ENCODE peak calls at places on chromosome 20, in nine cellular contexts. X, O, I, N, Y, M, P, A and S are unnamed samples.

GRCh38 chr20:53643031-53643832 is 49.6 kb upstream of the ZNF217 start:
- DNase-seq in X (no peak), O (peak), I (peak), N (no peak), Y (peak), M (peak), P (peak), A (no peak), S (peak)

GRCh38 chr20:59933296-59933848 is at the start of gene SYCP2:
- DNase-seq in X (peak), O (peak), I (no peak), N (peak), Y (peak), M (peak), P (peak), A (no peak), S (no peak)

GRCh38 chr20:37968726-37969401 is 64.4 kb downstream of the TTI1 start:
- DNase-seq in X (no peak), O (no peak), I (no peak), N (no peak), Y (no peak), M (no peak), P (no peak), A (no peak), S (peak)

GRCh38 chr20:21159658-21160380 is 33.9 kb downstream of the KIZ start:
- DNase-seq in X (no peak), O (no peak), I (no peak), N (no peak), Y (no peak), M (no peak), P (no peak), A (no peak), S (no peak)

GRCh38 chr20:9939231-9939630 is 95.6 kb upstream of the ANKEF1 start:
- DNase-seq in X (no peak), O (no peak), I (no peak), N (no peak), Y (no peak), M (no peak), P (no peak), A (no peak), S (no peak)

GRCh38 chr20:25315418-25316210 is 67.7 kb downstream of the PYGB start:
- DNase-seq in X (peak), O (no peak), I (no peak), N (no peak), Y (peak), M (peak), P (no peak), A (no peak), S (no peak)

GRCh38 chr20:5170341-5170740 is 43.5 kb downstream of the CDS2 start:
- DNase-seq in X (no peak), O (no peak), I (no peak), N (no peak), Y (no peak), M (no peak), P (no peak), A (no peak), S (no peak)

GRCh38 chr20:40728470-40728869 is 39.4 kb upstream of the MAFB start:
- DNase-seq in X (no peak), O (no peak), I (no peak), N (no peak), Y (no peak), M (no peak), P (no peak), A (no peak), S (no peak)

GRCh38 chr20:51447097-51447764 is 95.3 kb downstream of the NFATC2 start:
- DNase-seq in X (peak), O (peak), I (peak), N (peak), Y (peak), M (no peak), P (peak), A (peak), S (peak)

GRCh38 chr20:34872604-34873224 is at the start of gene GGT7:
- DNase-seq in X (peak), O (peak), I (peak), N (peak), Y (peak), M (peak), P (peak), A (peak), S (peak)

GRCh38 chr20:1467355-1468116 is 887 bp upstream of the NSFL1C start:
- DNase-seq in X (no peak), O (no peak), I (no peak), N (no peak), Y (peak), M (peak), P (peak), A (peak), S (no peak)

GRCh38 chr20:41587956-41588355 is 30.2 kb downstream of the CHD6 start:
- DNase-seq in X (no peak), O (no peak), I (no peak), N (no peak), Y (no peak), M (no peak), P (no peak), A (no peak), S (no peak)

GRCh38 chr20:11248691-11249178 is 574.9 kb upstream of the JAG1 start:
- DNase-seq in X (no peak), O (no peak), I (no peak), N (no peak), Y (no peak), M (no peak), P (no peak), A (no peak), S (no peak)

GRCh38 chr20:50301712-50302111 is 111.1 kb downstream of the CEBPB start:
- DNase-seq in X (no peak), O (no peak), I (no peak), N (no peak), Y (no peak), M (no peak), P (no peak), A (no peak), S (no peak)
- TF ChIP-seq CTCF in X (no peak), O (no peak), I (no peak), N (no peak), Y (no peak), M (no peak), P (no peak), A (no peak), S (no peak)

GRCh38 chr20:33489495-33490022 is 337 bp upstream of the CBFA2T2 start:
- DNase-seq in X (peak), O (peak), I (peak), N (peak), Y (peak), M (peak), P (peak), A (peak), S (peak)
- TF ChIP-seq POLR2A in X (peak), O (peak), I (peak), N (peak), Y (peak), M (peak), P (peak), A (peak), S (no peak)

GRCh38 chr20:44599715-44600114 is 17.3 kb downstream of the PKIG start:
- DNase-seq in X (no peak), O (no peak), I (no peak), N (no peak), Y (peak), M (no peak), P (no peak), A (no peak), S (no peak)

GRCh38 chr20:44598413-44599290 is 16.3 kb downstream of the PKIG start:
- DNase-seq in X (no peak), O (peak), I (no peak), N (peak), Y (peak), M (no peak), P (no peak), A (no peak), S (no peak)

GRCh38 chr20:44600301-44600700 is 17.9 kb downstream of the PKIG start:
- DNase-seq in X (no peak), O (no peak), I (no peak), N (no peak), Y (peak), M (no peak), P (no peak), A (no peak), S (peak)

GRCh38 chr20:44601801-44602204 is 19.4 kb downstream of the PKIG start:
- DNase-seq in X (peak), O (peak), I (no peak), N (peak), Y (peak), M (no peak), P (no peak), A (peak), S (peak)

GRCh38 chr20:44600758-44601562 is 18.6 kb downstream of the PKIG start:
- DNase-seq in X (peak), O (peak), I (no peak), N (no peak), Y (peak), M (no peak), P (no peak), A (no peak), S (peak)
- H3K4me3 ChIP-seq in X (no peak), O (peak), I (no peak), N (no peak), Y (no peak), M (no peak), P (no peak), A (no peak), S (no peak)

GRCh38 chr20:43686820-43687219 is 19.9 kb downstream of the MYBL2 start:
- DNase-seq in X (no peak), O (no peak), I (no peak), N (no peak), Y (no peak), M (no peak), P (no peak), A (no peak), S (no peak)

GRCh38 chr20:43680976-43681375 is 14.1 kb downstream of the MYBL2 start:
- DNase-seq in X (no peak), O (no peak), I (no peak), N (no peak), Y (no peak), M (no peak), P (no peak), A (no peak), S (no peak)

GRCh38 chr20:43681991-43682410 is 15.1 kb downstream of the MYBL2 start:
- DNase-seq in X (no peak), O (no peak), I (no peak), N (no peak), Y (peak), M (no peak), P (peak), A (no peak), S (no peak)

GRCh38 chr20:43681468-43681942 is 14.6 kb downstream of the MYBL2 start:
- DNase-seq in X (no peak), O (no peak), I (no peak), N (no peak), Y (peak), M (no peak), P (peak), A (no peak), S (no peak)

GRCh38 chr20:43682446-43682845 is 15.5 kb downstream of the MYBL2 start:
- DNase-seq in X (no peak), O (no peak), I (no peak), N (no peak), Y (peak), M (no peak), P (peak), A (no peak), S (no peak)
- TF ChIP-seq CTCF in X (no peak), O (no peak), I (no peak), N (no peak), Y (no peak), M (no peak), P (no peak), A (no peak), S (no peak)

DNA sequence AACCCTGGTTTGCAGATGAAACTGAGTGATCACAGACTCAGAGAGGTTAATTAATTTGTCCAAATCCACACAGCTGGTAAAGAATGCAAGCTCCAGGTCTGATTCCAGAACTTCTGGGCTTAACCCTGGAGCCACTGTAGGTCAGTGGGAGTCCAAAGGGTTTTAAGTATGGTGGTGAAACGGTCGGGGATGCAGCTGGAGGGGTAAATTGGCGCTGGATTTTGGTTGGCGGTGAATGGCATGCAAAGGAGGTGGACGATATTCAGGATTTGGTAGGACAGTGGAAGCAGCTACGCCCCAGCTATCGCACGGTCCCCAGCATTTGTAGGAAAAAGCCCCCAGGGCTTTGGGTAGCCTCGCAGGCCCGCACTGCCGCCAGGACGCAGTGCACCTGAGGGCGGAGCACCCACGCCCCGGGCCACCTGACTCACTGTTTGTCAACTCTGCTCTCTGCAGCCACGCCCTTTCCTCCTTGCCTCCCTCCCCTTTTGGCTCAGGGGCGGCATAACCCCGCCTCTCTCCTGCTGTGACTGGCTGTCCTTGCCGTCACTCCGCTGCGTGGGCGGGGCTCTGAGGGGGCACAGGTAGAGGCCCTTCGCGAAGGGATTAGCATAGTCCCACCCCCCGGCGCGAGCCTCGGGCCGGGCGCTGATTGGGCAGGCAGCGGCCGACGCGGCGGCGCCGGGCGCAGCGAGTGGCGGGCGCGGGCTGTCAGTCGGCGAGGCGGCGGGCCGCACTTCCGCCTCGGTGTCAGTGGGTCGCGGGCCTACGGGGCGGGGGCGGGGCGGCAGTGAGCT is at the start of gene OSBPL2:
- DNase-seq in X (peak), O (peak), I (peak), N (peak), Y (peak), M (peak), P (peak), A (peak), S (peak)
- TF ChIP-seq POLR2A in X (no peak), O (peak), I (no peak), N (no peak), Y (peak), M (no peak), P (peak), A (peak), S (no peak)

DNA sequence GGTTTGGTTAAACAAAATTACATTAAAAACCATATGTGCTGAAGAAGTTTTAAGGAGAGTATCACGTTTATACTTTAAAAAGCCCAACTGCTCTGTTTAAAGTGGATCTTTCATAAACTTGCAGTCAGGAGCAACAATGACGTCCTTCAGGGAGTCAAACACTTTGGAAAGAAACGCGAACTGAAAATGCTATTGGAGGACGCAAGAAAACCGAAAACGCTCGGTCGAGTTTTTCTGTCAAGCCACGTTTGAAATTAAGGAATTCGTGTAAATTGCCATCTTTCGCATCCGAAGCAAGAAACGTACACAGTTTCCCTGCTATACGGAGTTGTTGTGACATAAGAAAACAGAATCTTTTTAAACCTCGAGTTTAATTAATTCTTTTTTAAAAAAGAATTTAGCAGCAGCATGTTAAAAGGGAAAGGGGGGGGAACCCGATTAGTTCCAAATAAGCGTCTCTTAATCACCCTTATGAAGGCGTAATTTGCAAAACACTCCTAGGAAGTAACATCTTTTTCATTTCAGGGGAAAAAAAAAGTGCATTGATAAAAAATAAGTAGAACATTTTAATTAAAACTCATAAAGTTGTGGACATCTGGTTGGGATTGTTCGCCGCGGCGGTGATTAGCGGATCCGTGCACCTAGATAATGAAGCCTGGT is 295.3 kb downstream of the TFAP2C start:
- DNase-seq in X (no peak), O (no peak), I (no peak), N (no peak), Y (no peak), M (no peak), P (no peak), A (no peak), S (no peak)
- H3K4me3 ChIP-seq in X (no peak), O (no peak), I (no peak), N (no peak), Y (no peak), M (no peak), P (no peak), A (no peak), S (no peak)

GRCh38 chr20:56205350-56205749 is 43.2 kb upstream of the MC3R start:
- DNase-seq in X (no peak), O (no peak), I (no peak), N (no peak), Y (no peak), M (no peak), P (no peak), A (no peak), S (peak)
- TF ChIP-seq CTCF in X (no peak), O (no peak), I (no peak), N (no peak), Y (no peak), M (no peak), P (no peak), A (no peak), S (no peak)